ENCODE peak calls at places on chromosomes 13 and 19, in seven cellular contexts. O is prostate gland, B is lower leg skin, C is stomach, N is IMR-90, A is vagina, T is HCT116. U is an unnamed sample.

GRCh38 chr13:30868806-30869470 is 37.1 kb upstream of the MEDAG start:
- DNase-seq in O (no peak), B (no peak), C (no peak), N (peak; percentile 45), A (no peak), T (no peak), U (no peak)

GRCh38 chr19:11382898-11383705 is 1.0 kb downstream of the EPOR start:
- DNase-seq in O (no peak), B (no peak), C (peak; percentile 71), N (no peak), A (no peak), T (peak; percentile 60), U (no peak)

GRCh38 chr13:75670496-75670895 is 34.4 kb downstream of the LMO7 start:
- DNase-seq in O (no peak), B (no peak), C (no peak), N (peak; percentile 77), A (no peak), T (no peak), U (no peak)

GRCh38 chr19:38049105-38049649 is 142.2 kb downstream of the SIPA1L3 start:
- DNase-seq in O (no peak), B (no peak), C (peak; percentile 29), N (no peak), A (no peak), T (no peak), U (no peak)

GRCh38 chr13:83485101-83485500 is 397.2 kb downstream of the SLITRK1 start:
- DNase-seq in O (no peak), B (no peak), C (no peak), N (no peak), A (no peak), T (no peak), U (no peak)

GRCh38 chr13:60612593-60612992 is 215.6 kb downstream of the TDRD3 start:
- DNase-seq in O (no peak), B (no peak), C (no peak), N (no peak), A (no peak), T (no peak), U (no peak)

GRCh38 chr13:42129033-42129432 is 80.6 kb downstream of the DGKH start:
- DNase-seq in O (no peak), B (no peak), C (no peak), N (no peak), A (no peak), T (no peak), U (no peak)

GRCh38 chr13:113209880-113210421 is 538 bp downstream of the CUL4A start:
- DNase-seq in O (peak; percentile 39), B (peak; percentile 43), C (peak; percentile 71), N (peak; percentile 55), A (no peak), T (peak; percentile 45), U (peak; percentile 59)

GRCh38 chr13:95745752-95746151 is 68.8 kb downstream of the DNAJC3 start:
- DNase-seq in O (no peak), B (no peak), C (no peak), N (no peak), A (no peak), T (no peak), U (no peak)

GRCh38 chr19:21468791-21469190 is 36.6 kb upstream of the ZNF429 start:
- DNase-seq in O (no peak), B (no peak), C (no peak), N (no peak), A (no peak), T (no peak), U (no peak)

GRCh38 chr13:33087790-33088189 is 71.6 kb downstream of the KL start:
- DNase-seq in O (no peak), B (no peak), C (no peak), N (no peak), A (no peak), T (no peak), U (no peak)

GRCh38 chr19:41535029-41535622 is 40.8 kb upstream of the CEACAM21 start:
- DNase-seq in O (no peak), B (no peak), C (no peak), N (no peak), A (no peak), T (no peak), U (no peak)

GRCh38 chr13:19713186-19713965 is 69.4 kb downstream of the PSPC1 start:
- DNase-seq in O (no peak), B (no peak), C (no peak), N (peak; percentile 85), A (no peak), T (no peak), U (peak; percentile 11)

GRCh38 chr13:33195693-33196464 is 89.7 kb downstream of the STARD13 start:
- DNase-seq in O (no peak), B (no peak), C (no peak), N (no peak), A (no peak), T (no peak), U (no peak)

GRCh38 chr13:79485014-79485441 is 4.1 kb downstream of the NDFIP2 start:
- DNase-seq in O (peak; percentile 59), B (peak; percentile 43), C (peak; percentile 59), N (peak; percentile 83), A (no peak), T (no peak), U (no peak)

GRCh38 chr13:86403213-86403612 is 604.0 kb upstream of the SLITRK6 start:
- DNase-seq in O (no peak), B (no peak), C (no peak), N (no peak), A (no peak), T (no peak), U (no peak)

GRCh38 chr13:98411617-98412310 is 165.1 kb downstream of the STK24 start:
- DNase-seq in O (no peak), B (peak; percentile 50), C (no peak), N (no peak), A (no peak), T (no peak), U (no peak)

GRCh38 chr13:72808917-72809500 is 27.1 kb downstream of the PIBF1 start:
- DNase-seq in O (no peak), B (no peak), C (no peak), N (peak; percentile 6), A (no peak), T (no peak), U (no peak)

GRCh38 chr13:57787058-57787791 is 155.7 kb downstream of the PCDH17 start:
- DNase-seq in O (no peak), B (no peak), C (no peak), N (no peak), A (no peak), T (no peak), U (no peak)

GRCh38 chr19:54432144-54432738 is 16.8 kb upstream of the LENG8 start:
- DNase-seq in O (peak; percentile 36), B (no peak), C (no peak), N (no peak), A (no peak), T (peak; percentile 73), U (no peak)

GRCh38 chr13:94249512-94249911 is 230.0 kb downstream of the DCT start:
- DNase-seq in O (no peak), B (no peak), C (no peak), N (peak; percentile 88), A (no peak), T (no peak), U (peak; percentile 33)

GRCh38 chr13:59562924-59563323 is 600.8 kb downstream of the DIAPH3 start:
- DNase-seq in O (no peak), B (no peak), C (no peak), N (no peak), A (no peak), T (no peak), U (no peak)

GRCh38 chr19:17185590-17185989 is 29.6 kb upstream of the USE1 start:
- DNase-seq in O (no peak), B (no peak), C (no peak), N (no peak), A (no peak), T (no peak), U (no peak)
- TF ChIP-seq POLR2A in O (no peak), B (no peak), C (no peak), N (no peak), A (no peak), T (no peak), U (no peak)

GRCh38 chr19:49442793-49443365 is 1.6 kb upstream of the SLC17A7 start:
- DNase-seq in O (peak; percentile 75), B (peak; percentile 96), C (peak; percentile 90), N (peak; percentile 73), A (no peak), T (peak; percentile 82), U (peak; percentile 98)
- TF ChIP-seq POLR2A in O (no peak), B (no peak), C (no peak), N (no peak), A (no peak), T (peak; percentile 28), U (peak; percentile 13)

DNA sequence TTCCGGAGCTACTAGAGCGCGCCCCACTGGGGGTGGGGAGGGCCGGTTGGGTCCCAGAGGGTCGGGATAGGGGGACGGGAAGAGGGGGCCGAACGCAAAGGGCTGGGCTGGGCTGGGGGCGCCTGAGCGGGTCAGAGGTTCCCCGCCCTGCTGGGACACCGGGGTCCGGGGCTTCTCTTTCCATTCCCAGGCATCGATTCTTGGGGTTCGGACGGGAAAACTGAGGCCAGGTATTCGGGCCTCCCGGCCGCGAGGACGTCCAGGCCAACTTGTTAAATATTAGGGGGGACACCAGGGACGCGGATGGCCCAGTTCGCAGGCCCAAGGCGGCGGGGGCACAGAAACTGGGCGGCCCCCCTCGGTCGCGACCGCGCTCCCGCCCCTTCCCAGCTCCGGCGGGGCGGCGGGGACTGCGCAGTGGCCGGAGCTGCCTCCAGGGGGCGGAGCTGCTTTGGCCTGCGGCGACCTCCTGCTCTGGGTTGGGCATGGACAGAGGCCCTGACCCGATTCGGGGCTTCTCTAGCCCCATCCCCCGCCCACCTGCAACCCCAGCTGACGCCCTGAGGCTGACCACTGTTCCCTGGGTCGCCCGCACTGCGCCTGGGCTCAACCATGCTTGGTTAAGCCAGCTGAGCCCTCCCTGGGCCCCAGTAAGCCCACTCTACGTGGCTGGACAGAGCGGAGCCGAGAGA is 1.2 kb upstream of the KLF16 start:
- DNase-seq in O (peak; percentile 58), B (no peak), C (peak; percentile 73), N (peak; percentile 38), A (no peak), T (no peak), U (peak; percentile 88)
- TF ChIP-seq POLR2A in O (no peak), B (no peak), C (no peak), N (peak; percentile 34), A (no peak), T (no peak), U (peak; percentile 26)

GRCh38 chr19:50725218-50725931 is 2.2 kb downstream of the CLEC11A start:
- DNase-seq in O (no peak), B (no peak), C (no peak), N (no peak), A (no peak), T (peak; percentile 23), U (peak; percentile 87)

GRCh38 chr19:50729894-50730293 is 6.7 kb downstream of the CLEC11A start:
- DNase-seq in O (no peak), B (no peak), C (no peak), N (no peak), A (no peak), T (no peak), U (no peak)

GRCh38 chr19:50725932-50726230 is 2.7 kb downstream of the CLEC11A start:
- DNase-seq in O (no peak), B (no peak), C (no peak), N (no peak), A (no peak), T (no peak), U (no peak)

GRCh38 chr19:50724522-50725217 is 1.5 kb downstream of the CLEC11A start:
- DNase-seq in O (peak; percentile 100), B (peak; percentile 98), C (peak; percentile 95), N (peak; percentile 99), A (peak; percentile 99), T (peak; percentile 99), U (peak; percentile 100)

GRCh38 chr19:50728084-50728737 is 5.0 kb downstream of the CLEC11A start:
- DNase-seq in O (peak; percentile 39), B (peak; percentile 72), C (peak; percentile 43), N (peak; percentile 75), A (no peak), T (no peak), U (no peak)
- TF ChIP-seq POLR2A in O (no peak), B (no peak), C (no peak), N (no peak), A (no peak), T (no peak), U (no peak)